ENCODE peak calls at places on chromosome X, in ten cellular contexts. G, A, U, O, P, M, H, N, K and F are unnamed samples.

GRCh38 chrX:120429776-120430535 is 39.1 kb downstream of the LAMP2 start:
- DNase-seq in G (no peak), O (no peak), U (no peak), H (no peak), K (no peak), A (no peak), N (no peak), M (no peak), P (no peak), F (no peak)

GRCh38 chrX:132900631-132901030 is 57.8 kb downstream of the HS6ST2 start:
- DNase-seq in M (no peak), A (no peak), U (no peak), N (no peak), K (no peak), H (no peak), O (no peak), G (no peak), P (no peak), F (no peak)

GRCh38 chrX:45842207-45842900 is 641.7 kb upstream of the DIPK2B start:
- DNase-seq in N (no peak), M (no peak), A (no peak), P (no peak), O (no peak), U (no peak), K (no peak), G (no peak), H (no peak), F (no peak)

GRCh38 chrX:65750674-65751469 is 83.4 kb downstream of the MSN start:
- DNase-seq in U (peak; percentile 21), K (no peak), M (no peak), G (no peak), N (peak; percentile 65), H (no peak), A (no peak), O (no peak), P (no peak), F (no peak)

GRCh38 chrX:32153586-32153985 is 1057.8 kb downstream of the DMD start:
- DNase-seq in P (no peak), O (no peak), M (no peak), H (no peak), K (no peak), A (no peak), G (no peak), U (no peak), N (no peak), F (no peak)

GRCh38 chrX:129981207-129981553 is 1.3 kb upstream of the BCORL1 start:
- DNase-seq in A (no peak), K (no peak), H (no peak), U (no peak), M (no peak), O (no peak), P (no peak), N (no peak), G (peak; percentile 4), F (no peak)

GRCh38 chrX:132564026-132564425 is 75.2 kb upstream of the MBNL3 start:
- DNase-seq in H (no peak), G (no peak), M (no peak), U (no peak), P (no peak), K (no peak), A (no peak), O (no peak), N (no peak), F (no peak)

GRCh38 chrX:50838820-50839600 is 25.0 kb upstream of the SHROOM4 start:
- DNase-seq in M (no peak), H (no peak), G (no peak), P (no peak), O (no peak), N (no peak), A (no peak), K (no peak), U (no peak), F (no peak)

GRCh38 chrX:25523574-25523973 is 507.8 kb upstream of the ARX start:
- DNase-seq in N (no peak), O (no peak), K (no peak), H (no peak), G (no peak), M (peak; percentile 54), A (no peak), U (no peak), P (no peak), F (no peak)

GRCh38 chrX:65920620-65921019 is 119.3 kb downstream of the VSIG4 start:
- DNase-seq in H (no peak), N (no peak), G (no peak), M (no peak), U (no peak), O (no peak), A (no peak), K (no peak), P (no peak), F (no peak)

GRCh38 chrX:3540105-3540504 is 173.3 kb downstream of the PRKX start:
- DNase-seq in H (no peak), O (no peak), N (no peak), U (no peak), A (no peak), G (no peak), P (no peak), M (no peak), K (no peak), F (no peak)

GRCh38 chrX:56728321-56728720 is 722 bp upstream of the NBDY start:
- DNase-seq in P (no peak), K (no peak), H (no peak), G (no peak), U (no peak), M (peak; percentile 22), N (no peak), O (no peak), A (no peak), F (no peak)

GRCh38 chrX:48736878-48737212 is 24.7 kb upstream of the GLOD5 start:
- DNase-seq in A (no peak), U (no peak), O (no peak), M (no peak), P (no peak), N (no peak), G (no peak), H (no peak), K (no peak), F (no peak)

GRCh38 chrX:48737213-48737938 is 24.2 kb upstream of the GLOD5 start:
- DNase-seq in G (peak; percentile 80), M (peak; percentile 99), P (peak; percentile 87), O (peak; percentile 93), K (peak; percentile 89), H (peak; percentile 93), N (peak; percentile 86), A (peak; percentile 95), U (peak; percentile 91), F (peak; percentile 97)

GRCh38 chrX:48741834-48742233 is 19.7 kb upstream of the GLOD5 start:
- DNase-seq in G (no peak), N (no peak), K (no peak), A (no peak), H (no peak), U (no peak), O (no peak), P (no peak), M (no peak), F (no peak)

GRCh38 chrX:48736303-48736702 is 25.2 kb upstream of the GLOD5 start:
- DNase-seq in O (no peak), U (no peak), H (no peak), K (no peak), G (no peak), M (no peak), N (no peak), P (no peak), A (no peak), F (no peak)

DNA sequence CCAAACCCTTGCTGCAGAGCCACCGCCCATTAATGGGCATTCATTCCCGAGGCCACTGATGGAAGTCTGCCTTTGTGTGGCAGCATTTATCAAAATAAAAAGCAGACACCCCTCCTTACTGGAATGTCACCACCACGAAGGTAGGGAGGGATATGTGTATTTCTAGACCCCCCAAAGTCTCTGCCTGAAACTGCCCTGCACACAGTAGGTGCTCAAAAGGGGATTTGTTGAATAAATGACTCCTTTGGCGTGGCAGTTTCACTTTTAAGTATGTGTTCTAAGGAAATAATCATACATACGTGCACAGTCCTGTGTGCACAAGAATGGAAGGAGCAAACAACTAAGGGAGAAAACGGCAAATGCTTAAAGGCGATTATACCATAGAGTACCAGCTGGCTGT is 23.6 kb upstream of the GLOD5 start:
- DNase-seq in U (no peak), N (no peak), G (no peak), K (no peak), H (no peak), P (no peak), O (no peak), A (no peak), M (no peak), F (no peak)
- TF ChIP-seq POLR2A in U (no peak), N (no peak), G (no peak), K (no peak), H (no peak), P (no peak), O (no peak), A (no peak), M (no peak), F (no peak)

GRCh38 chrX:41238543-41238942 is 95.4 kb upstream of the DDX3X start:
- DNase-seq in H (no peak), U (no peak), P (no peak), K (no peak), O (no peak), N (no peak), A (no peak), M (peak; percentile 14), G (no peak), F (no peak)
- TF ChIP-seq POLR2A in H (no peak), U (no peak), P (no peak), K (no peak), O (no peak), N (no peak), A (no peak), M (no peak), G (no peak), F (no peak)

GRCh38 chrX:49172280-49172780 is 632 bp downstream of the PLP2 start:
- DNase-seq in U (peak; percentile 85), P (peak; percentile 69), O (peak; percentile 77), G (peak; percentile 55), M (peak; percentile 72), K (peak; percentile 74), A (peak; percentile 92), N (no peak), H (peak; percentile 77), F (peak; percentile 94)
- TF ChIP-seq POLR2A in U (peak; percentile 5), P (no peak), O (no peak), G (no peak), M (peak; percentile 21), K (no peak), A (no peak), N (peak; percentile 39), H (peak; percentile 46), F (no peak)

DNA sequence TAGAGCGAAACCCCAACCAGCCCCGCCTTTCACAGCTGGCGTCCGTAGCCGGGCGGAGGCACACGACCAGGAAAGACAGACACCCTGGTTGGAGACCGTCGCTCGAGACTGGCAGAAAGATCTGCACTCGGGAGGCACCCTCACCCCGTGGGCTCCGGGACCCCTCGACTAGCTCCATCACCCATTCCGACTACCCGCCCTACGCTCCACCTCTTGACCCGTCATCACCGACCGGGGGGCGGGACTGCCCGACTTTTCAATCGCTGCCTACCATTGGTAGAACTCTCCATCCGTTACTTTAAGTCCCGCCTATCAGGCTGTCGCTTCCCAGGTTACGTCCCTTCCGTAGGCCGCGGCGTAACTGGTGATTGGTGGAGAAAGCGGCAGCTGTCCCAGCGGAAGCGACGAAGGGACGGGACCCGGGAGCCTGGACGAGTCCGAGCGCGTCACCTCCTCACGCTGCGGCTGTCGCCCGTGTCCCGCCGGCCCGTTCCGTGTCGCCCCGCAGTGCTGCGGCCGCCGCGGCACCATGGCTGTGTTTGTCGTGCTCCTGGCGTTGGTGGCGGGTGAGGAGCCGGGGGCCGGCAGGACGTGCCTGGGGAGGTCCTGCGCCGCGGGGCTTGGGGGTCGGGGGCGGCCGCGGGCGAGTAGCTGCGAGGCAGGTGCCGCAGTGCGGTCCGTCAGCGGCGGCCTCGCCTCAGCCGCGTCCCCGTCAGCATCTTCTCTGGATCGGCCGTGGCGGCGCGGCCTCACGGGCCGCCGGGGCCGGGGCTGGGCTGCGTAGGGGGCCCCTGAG is at the start of gene ATP6AP2:
- DNase-seq in H (peak; percentile 93), G (peak; percentile 85), A (peak; percentile 95), U (peak; percentile 93), P (peak; percentile 84), N (peak; percentile 90), O (peak; percentile 94), K (peak; percentile 91), M (peak; percentile 95), F (peak; percentile 98)
- TF ChIP-seq POLR2A in H (peak; percentile 81), G (peak; percentile 26), A (no peak), U (peak; percentile 90), P (peak; percentile 27), N (peak; percentile 96), O (peak; percentile 34), K (no peak), M (peak; percentile 52), F (no peak)